ENCODE peak calls at places on chromosomes 3 and 15, in ten cellular contexts. Y is GM06990, I is mesenchymal stem cell, F is right atrium auricular region, N is mammary epithelial cell, A is HCT116, M is fibroblast of pulmonary artery, T is GM12865, J is choroid plexus epithelial cell, L is PC-3. H is an unnamed sample.

GRCh38 chr3:147422226-147422933 is 13.2 kb downstream of the ZIC1 start:
- DNase-seq in Y (no peak), I (no peak), F (no peak), N (no peak), A (no peak), M (no peak), T (no peak), J (peak; percentile 50), L (no peak), H (no peak)

GRCh38 chr15:82177291-82178010 is 85.1 kb downstream of the EFL1 start:
- DNase-seq in Y (no peak), I (peak; percentile 64), F (no peak), N (peak; percentile 62), A (no peak), M (peak; percentile 35), T (peak; percentile 5), J (peak; percentile 82), L (peak; percentile 16), H (no peak)

GRCh38 chr3:43349759-43350158 is 63.4 kb downstream of the SNRK start:
- DNase-seq in Y (no peak), I (no peak), F (no peak), N (no peak), A (no peak), M (no peak), T (no peak), J (peak; percentile 28), L (no peak), H (no peak)

GRCh38 chr3:17110665-17111396 is 226.1 kb downstream of the PLCL2 start:
- DNase-seq in Y (no peak), I (no peak), F (no peak), N (no peak), A (no peak), M (no peak), T (peak; percentile 47), J (no peak), L (no peak), H (no peak)

GRCh38 chr3:54870423-54870822 is 57.4 kb downstream of the LRTM1 start:
- DNase-seq in Y (no peak), I (peak; percentile 97), F (no peak), N (peak; percentile 69), A (no peak), M (peak; percentile 94), T (peak; percentile 10), J (peak; percentile 96), L (peak; percentile 85), H (no peak)

GRCh38 chr3:29759443-29760033 is 478.7 kb downstream of the RBMS3 start:
- DNase-seq in Y (no peak), I (peak; percentile 63), F (peak; percentile 67), N (peak; percentile 78), A (no peak), M (peak; percentile 65), T (no peak), J (peak; percentile 61), L (peak; percentile 32), H (no peak)

GRCh38 chr3:43317461-43318316 is 31.3 kb downstream of the SNRK start:
- DNase-seq in Y (no peak), I (peak; percentile 82), F (no peak), N (no peak), A (no peak), M (peak; percentile 41), T (no peak), J (peak; percentile 43), L (no peak), H (no peak)

GRCh38 chr3:161096771-161097367 is 8.3 kb downstream of the B3GALNT1 start:
- DNase-seq in Y (no peak), I (peak; percentile 28), F (no peak), N (peak; percentile 11), A (no peak), M (no peak), T (peak; percentile 25), J (peak; percentile 31), L (peak; percentile 72), H (no peak)

GRCh38 chr3:132867956-132868355 is 145.7 kb upstream of the NPHP3 start:
- DNase-seq in Y (no peak), I (peak; percentile 3), F (no peak), N (peak; percentile 32), A (no peak), M (peak; percentile 33), T (no peak), J (peak; percentile 51), L (no peak), H (peak; percentile 18)

GRCh38 chr3:194204036-194204792 is 68.3 kb downstream of the HES1 start:
- DNase-seq in Y (no peak), I (no peak), F (no peak), N (peak; percentile 6), A (no peak), M (no peak), T (no peak), J (no peak), L (peak; percentile 18), H (no peak)

GRCh38 chr15:33313491-33313890 is 2.7 kb downstream of the RYR3 start:
- DNase-seq in Y (no peak), I (no peak), F (no peak), N (peak; percentile 66), A (no peak), M (no peak), T (no peak), J (no peak), L (peak; percentile 56), H (no peak)

GRCh38 chr15:33310481-33311311 is at the start of gene RYR3:
- DNase-seq in Y (peak; percentile 15), I (peak; percentile 4), F (no peak), N (peak; percentile 66), A (no peak), M (no peak), T (no peak), J (peak; percentile 32), L (no peak), H (no peak)

GRCh38 chr15:33309602-33310276 is 1.0 kb upstream of the RYR3 start:
- DNase-seq in Y (no peak), I (no peak), F (no peak), N (peak; percentile 17), A (no peak), M (peak; percentile 3), T (peak; percentile 70), J (peak; percentile 5), L (peak; percentile 11), H (no peak)

GRCh38 chr15:33314115-33314514 is 3.3 kb downstream of the RYR3 start:
- DNase-seq in Y (no peak), I (no peak), F (no peak), N (no peak), A (no peak), M (no peak), T (no peak), J (no peak), L (no peak), H (no peak)

GRCh38 chr15:33311312-33311971 is 675 bp downstream of the RYR3 start:
- DNase-seq in Y (no peak), I (no peak), F (no peak), N (no peak), A (no peak), M (no peak), T (no peak), J (no peak), L (no peak), H (no peak)
- H3K4me3 ChIP-seq in Y (no peak overlapping the region), I (peak overlapping the region; percentile 71), F (peak overlapping the region; percentile 43), N (no peak overlapping the region), A (no peak overlapping the region), M (no peak overlapping the region), T (no peak overlapping the region), J (no peak overlapping the region), L (no peak overlapping the region), H (peak overlapping the region; percentile 56)

GRCh38 chr3:53495518-53496501 is 1.4 kb downstream of the CACNA1D start:
- DNase-seq in Y (peak; percentile 12), I (no peak), F (no peak), N (no peak), A (no peak), M (no peak), T (no peak), J (no peak), L (no peak), H (no peak)
- H3K4me3 ChIP-seq in Y (peak overlapping the region; percentile 6), I (peak overlapping the region; percentile 44), F (peak overlapping the region; percentile 51), N (peak overlapping the region; percentile 30), A (no peak overlapping the region), M (no peak overlapping the region), T (no peak overlapping the region), J (no peak overlapping the region), L (no peak overlapping the region), H (peak overlapping the region; percentile 64)

GRCh38 chr3:12838179-12838965 is 3.0 kb downstream of the RPL32 start:
- DNase-seq in Y (no peak), I (no peak), F (no peak), N (no peak), A (no peak), M (no peak), T (no peak), J (peak; percentile 26), L (no peak), H (no peak)
- H3K4me3 ChIP-seq in Y (peak overlapping the region; percentile 99), I (no peak overlapping the region), F (no peak overlapping the region), N (no peak overlapping the region), A (no peak overlapping the region), M (peak overlapping the region; percentile 14), T (peak overlapping the region; percentile 87), J (no peak overlapping the region), L (peak overlapping the region; percentile 99), H (no peak overlapping the region)

GRCh38 chr15:83655237-83655616 is 1.3 kb downstream of the ADAMTSL3 start:
- DNase-seq in Y (no peak), I (no peak), F (no peak), N (no peak), A (no peak), M (no peak), T (no peak), J (no peak), L (no peak), H (no peak)

GRCh38 chr15:83652606-83653204 is 1.2 kb upstream of the ADAMTSL3 start:
- DNase-seq in Y (no peak), I (no peak), F (no peak), N (no peak), A (no peak), M (no peak), T (no peak), J (no peak), L (no peak), H (no peak)

GRCh38 chr15:83653288-83653638 is 660 bp upstream of the ADAMTSL3 start:
- DNase-seq in Y (no peak), I (no peak), F (no peak), N (no peak), A (no peak), M (no peak), T (no peak), J (no peak), L (no peak), H (no peak)

GRCh38 chr15:83654379-83655236 is 685 bp downstream of the ADAMTSL3 start:
- DNase-seq in Y (no peak), I (no peak), F (no peak), N (no peak), A (no peak), M (no peak), T (no peak), J (no peak), L (peak; percentile 12), H (no peak)

DNA sequence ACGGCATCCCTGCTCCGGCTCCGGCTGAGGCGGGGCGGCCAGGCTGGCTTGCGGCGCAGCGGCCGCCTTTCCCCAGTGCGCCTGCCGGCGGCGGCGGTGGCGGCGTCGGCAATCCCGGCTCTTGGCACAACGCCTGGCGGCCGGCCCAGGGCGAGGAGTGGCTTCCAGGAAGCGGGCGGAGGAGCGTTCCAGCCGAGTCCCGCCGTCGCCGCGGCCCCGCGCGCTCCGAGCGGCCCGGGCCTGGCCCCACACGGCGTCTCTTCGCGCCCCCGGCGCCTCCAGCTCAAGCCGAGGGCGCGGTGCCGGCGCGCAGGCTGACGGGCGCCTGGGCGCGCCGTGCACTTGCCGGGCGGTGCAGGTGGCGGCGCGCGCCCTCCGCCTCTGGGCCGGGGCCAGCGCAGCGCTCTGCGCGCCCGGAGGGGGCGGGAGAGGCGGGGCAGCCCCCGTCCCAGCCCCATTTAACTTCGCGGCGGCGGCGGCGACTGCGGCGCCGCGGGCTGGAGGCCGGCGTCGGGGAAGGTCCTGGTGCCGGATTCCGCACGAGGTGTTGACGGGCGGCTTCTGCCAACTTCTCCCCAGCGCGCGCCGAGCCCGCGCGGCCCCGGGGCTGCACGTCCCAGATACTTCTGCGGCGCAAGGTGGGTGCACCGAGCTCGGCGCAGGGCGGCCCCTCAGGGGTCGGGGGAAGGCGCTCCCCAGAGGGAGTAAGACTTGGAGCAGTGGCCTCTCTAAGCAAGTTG is at the start of gene ADAMTSL3:
- DNase-seq in Y (no peak), I (peak; percentile 38), F (peak; percentile 77), N (peak; percentile 48), A (no peak), M (peak; percentile 56), T (no peak), J (peak; percentile 41), L (peak; percentile 74), H (no peak)
- H3K4me3 ChIP-seq in Y (no peak within 1 kb of the TSS), I (no peak within 1 kb of the TSS), F (peak within 1 kb of the TSS; percentile 68), N (no peak within 1 kb of the TSS), A (no peak within 1 kb of the TSS), M (no peak within 1 kb of the TSS), T (no peak within 1 kb of the TSS), J (peak within 1 kb of the TSS; percentile 50), L (peak within 1 kb of the TSS; percentile 84), H (peak within 1 kb of the TSS; percentile 59)